ENCODE peak calls at places on chromosomes 3 and 15, in eight cellular contexts. J is body of pancreas, X is right lobe of liver, R is adrenal gland, G is heart left ventricle, B is esophagus squamous epithelium, H is uterus, V is K562. D is an unnamed sample.

GRCh38 chr3:136916200-136916599 is 41.6 kb upstream of the IL20RB start:
- DNase-seq in G (no peak), V (no peak), B (no peak), H (no peak), X (no peak), R (no peak), J (no peak), D (no peak)

GRCh38 chr3:160756907-160757623 is 1.0 kb downstream of the PPM1L start:
- DNase-seq in B (no peak), X (peak; percentile 65), V (no peak), H (no peak), R (peak; percentile 12), J (no peak), G (peak; percentile 40), D (no peak)

GRCh38 chr3:130759692-130760338 is 13.2 kb upstream of the PIK3R4 start:
- DNase-seq in G (no peak), R (peak; percentile 72), X (no peak), V (peak; percentile 8), J (peak; percentile 65), B (no peak), H (no peak), D (peak; percentile 22)

GRCh38 chr3:79598594-79598993 is 169.2 kb downstream of the ROBO1 start:
- DNase-seq in R (peak; percentile 10), X (no peak), V (no peak), G (no peak), B (no peak), J (no peak), H (no peak), D (no peak)

GRCh38 chr3:10164546-10165393 is at the start of gene IRAK2:
- DNase-seq in G (peak; percentile 78), J (peak; percentile 75), X (peak; percentile 89), R (peak; percentile 79), B (no peak), V (peak; percentile 96), H (peak; percentile 73), D (peak; percentile 76)

GRCh38 chr3:132006605-132007204 is 28.1 kb downstream of the CPNE4 start:
- DNase-seq in G (no peak), X (no peak), J (peak; percentile 40), H (no peak), B (no peak), R (peak; percentile 76), V (peak; percentile 17), D (peak; percentile 15)

GRCh38 chr3:11037241-11037873 is 44.8 kb downstream of the SLC6A1 start:
- DNase-seq in R (peak; percentile 29), X (no peak), V (no peak), B (no peak), J (no peak), H (no peak), G (no peak), D (no peak)

GRCh38 chr15:84894743-84895425 is 10.4 kb downstream of the SLC28A1 start:
- DNase-seq in V (no peak), X (no peak), B (no peak), G (no peak), J (no peak), R (no peak), H (no peak), D (no peak)

GRCh38 chr15:100209204-100209603 is 132.6 kb downstream of the ADAMTS17 start:
- DNase-seq in J (no peak), R (peak; percentile 65), H (no peak), B (no peak), X (peak; percentile 91), V (no peak), G (no peak), D (no peak)

GRCh38 chr3:64150527-64151238 is 74.6 kb downstream of the PRICKLE2 start:
- DNase-seq in V (no peak), X (no peak), H (peak; percentile 35), J (peak; percentile 86), B (no peak), R (no peak), G (peak; percentile 81), D (no peak)

GRCh38 chr3:111800472-111800871 is 58.6 kb upstream of the PHLDB2 start:
- DNase-seq in G (no peak), R (no peak), V (no peak), B (no peak), H (no peak), X (no peak), J (no peak), D (no peak)

GRCh38 chr15:94412979-94413741 is 181.8 kb downstream of the MCTP2 start:
- DNase-seq in J (no peak), H (no peak), X (no peak), R (no peak), V (no peak), B (no peak), G (no peak), D (no peak)

GRCh38 chr15:78304487-78305413 is 5.3 kb upstream of the SKIC8 start:
- DNase-seq in H (no peak), V (no peak), R (no peak), X (no peak), B (no peak), J (no peak), G (no peak), D (no peak)

GRCh38 chr15:78301813-78302212 is 2.4 kb upstream of the SKIC8 start:
- DNase-seq in H (no peak), X (no peak), B (no peak), R (no peak), V (no peak), G (no peak), J (no peak), D (no peak)

GRCh38 chr15:78306176-78306774 is 6.9 kb upstream of the SKIC8 start:
- DNase-seq in J (no peak), X (no peak), H (no peak), G (no peak), R (peak; percentile 9), V (peak; percentile 71), B (no peak), D (no peak)

GRCh38 chr15:78302579-78302978 is 3.2 kb upstream of the SKIC8 start:
- DNase-seq in J (no peak), B (no peak), G (no peak), V (no peak), X (no peak), H (no peak), R (no peak), D (no peak)

DNA sequence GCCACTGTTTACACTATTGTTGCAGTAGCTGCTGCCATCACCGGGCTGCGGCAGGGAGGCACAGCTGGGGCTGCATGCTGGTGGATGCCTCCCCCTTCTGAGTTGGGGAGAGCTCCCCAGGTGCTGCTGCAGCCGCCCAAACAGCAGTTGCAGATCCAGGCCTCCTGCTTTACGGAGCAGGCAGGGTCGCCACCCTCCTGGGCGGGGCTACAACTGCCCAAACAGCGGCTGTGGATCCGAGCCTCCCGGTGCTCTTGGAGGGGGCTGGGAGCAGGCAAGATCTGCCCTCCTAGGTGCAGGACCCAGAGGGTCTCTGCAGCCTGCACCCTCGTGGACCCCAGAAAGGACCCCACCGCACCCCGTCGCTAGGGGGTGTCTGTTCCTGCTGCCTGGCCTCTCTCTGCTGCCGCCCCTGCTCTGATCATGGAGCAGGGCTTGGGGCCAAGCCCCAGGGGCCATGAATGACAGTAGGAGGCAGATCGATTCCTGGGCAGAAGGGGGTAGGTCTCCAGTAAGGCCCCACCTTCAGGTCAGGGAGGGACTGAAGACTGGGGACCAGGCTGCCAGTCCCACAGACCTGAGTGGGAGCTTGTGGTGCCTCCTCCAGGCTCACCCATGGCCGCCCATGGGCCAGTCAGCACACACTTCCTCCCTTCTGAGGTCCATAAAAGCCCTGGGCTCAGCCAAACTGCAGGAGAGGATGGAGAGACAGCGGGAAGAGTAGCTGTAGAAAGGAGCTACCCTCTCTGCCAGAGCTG is 4.5 kb upstream of the SKIC8 start:
- DNase-seq in X (no peak), J (no peak), G (no peak), V (peak; percentile 57), R (no peak), H (no peak), B (no peak), D (no peak)
- TF ChIP-seq POLR2A in X (no peak), J (no peak), G (no peak), V (peak; percentile 40), R (no peak), H (no peak), B (no peak), D (no peak)

GRCh38 chr3:98556164-98557130 is 24.7 kb downstream of the GPR15 start:
- DNase-seq in R (no peak), V (no peak), J (no peak), H (no peak), X (no peak), G (no peak), B (no peak), D (no peak)
- TF ChIP-seq POLR2A in R (no peak), V (no peak), J (no peak), H (no peak), X (no peak), G (no peak), B (no peak), D (no peak)

GRCh38 chr3:129263161-129263910 is 13.9 kb downstream of the COPG1 start:
- DNase-seq in H (no peak), X (no peak), G (no peak), J (no peak), B (no peak), R (no peak), V (peak; percentile 4), D (no peak)

GRCh38 chr3:129259612-129260477 is 10.4 kb downstream of the COPG1 start:
- DNase-seq in H (no peak), G (no peak), X (no peak), R (no peak), V (no peak), B (no peak), J (peak; percentile 36), D (no peak)

GRCh38 chr3:129261850-129262249 is 12.4 kb downstream of the COPG1 start:
- DNase-seq in R (no peak), G (no peak), B (no peak), H (no peak), J (no peak), V (no peak), X (no peak), D (no peak)

GRCh38 chr3:129257609-129258008 is 8.2 kb downstream of the COPG1 start:
- DNase-seq in J (no peak), V (no peak), B (no peak), X (peak; percentile 94), H (no peak), R (no peak), G (no peak), D (no peak)

DNA sequence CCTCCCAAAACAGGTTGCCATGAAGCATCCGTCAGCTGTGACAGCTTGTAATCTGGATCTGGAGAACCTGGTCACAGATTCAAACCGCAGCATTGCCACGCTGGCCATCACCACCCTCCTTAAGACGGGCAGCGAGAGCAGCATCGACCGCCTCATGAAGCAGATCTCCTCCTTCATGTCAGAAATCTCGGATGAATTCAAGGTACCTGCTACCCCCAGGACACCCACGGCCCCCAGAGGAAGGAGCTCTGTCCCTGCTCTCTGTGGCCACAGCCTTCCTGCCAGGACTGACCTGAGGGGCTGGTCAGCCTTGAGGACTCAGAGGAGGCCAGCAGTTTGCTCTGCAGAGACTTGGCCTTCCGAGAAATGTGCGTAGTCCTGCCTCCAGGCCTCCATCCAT is 11.2 kb downstream of the COPG1 start:
- DNase-seq in H (no peak), V (no peak), R (no peak), X (no peak), G (no peak), B (no peak), J (no peak), D (no peak)
- TF ChIP-seq POLR2A in H (no peak), V (no peak), R (no peak), X (no peak), G (no peak), B (no peak), J (no peak), D (no peak)

DNA sequence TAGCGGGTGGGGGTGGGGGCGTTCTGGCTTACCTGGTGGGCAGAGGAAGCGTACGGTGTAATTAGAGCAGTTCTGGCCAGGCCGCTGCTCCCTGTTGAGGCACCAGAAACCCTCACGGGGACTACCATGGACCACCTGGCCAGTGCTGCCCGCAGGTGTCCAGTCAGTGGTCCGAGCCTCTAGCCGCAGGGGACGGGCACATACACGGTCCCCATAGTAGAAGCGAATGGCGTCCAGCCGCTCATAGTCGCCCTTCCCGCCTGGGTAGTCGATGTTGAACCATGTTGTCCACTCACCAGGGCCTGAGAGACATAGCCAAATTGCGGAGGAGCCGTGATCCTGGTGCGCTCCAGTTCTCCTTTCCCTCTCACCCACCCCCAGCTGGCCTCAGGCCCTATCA is 4.5 kb downstream of the CILP start:
- DNase-seq in H (no peak), B (no peak), V (no peak), G (no peak), X (no peak), R (no peak), J (no peak), D (no peak)
- TF ChIP-seq POLR2A in H (no peak), B (no peak), V (no peak), G (no peak), X (no peak), R (no peak), J (no peak), D (no peak)